ENCODE peak calls at places on chromosomes 1 and 21, in five cellular contexts. One of them, this sample, is unnamed.

GRCh38 chr1:208159542-208160258 is 84.5 kb downstream of the PLXNA2 start:
- DNase-seq in AG09319: peak
- DNase-seq in cardiac muscle cell: peak
- DNase-seq in prostate gland: no peak
- DNase-seq in activated naive CD8-positive, alpha-beta T cell treated with anti-CD3 and anti-CD28 coated beads for 36 hours: no peak
- DNase-seq in this sample: peak

GRCh38 chr1:26078286-26079177 is 11.1 kb upstream of the TRIM63 start:
- DNase-seq in AG09319: no peak
- DNase-seq in cardiac muscle cell: no peak
- DNase-seq in prostate gland: no peak
- DNase-seq in activated naive CD8-positive, alpha-beta T cell treated with anti-CD3 and anti-CD28 coated beads for 36 hours: no peak
- DNase-seq in this sample: no peak

GRCh38 chr1:115830963-115831362 is 10.0 kb downstream of the NHLH2 start:
- DNase-seq in AG09319: no peak
- DNase-seq in cardiac muscle cell: no peak
- DNase-seq in prostate gland: no peak
- DNase-seq in activated naive CD8-positive, alpha-beta T cell treated with anti-CD3 and anti-CD28 coated beads for 36 hours: no peak
- DNase-seq in this sample: no peak

GRCh38 chr1:89022167-89022959 is at the start of gene GBP3:
- DNase-seq in AG09319: peak
- DNase-seq in cardiac muscle cell: peak
- DNase-seq in prostate gland: no peak
- DNase-seq in activated naive CD8-positive, alpha-beta T cell treated with anti-CD3 and anti-CD28 coated beads for 36 hours: no peak
- DNase-seq in this sample: peak

GRCh38 chr1:229558460-229559335 is at the start of gene ABCB10:
- DNase-seq in AG09319: peak
- DNase-seq in cardiac muscle cell: peak
- DNase-seq in prostate gland: peak
- DNase-seq in activated naive CD8-positive, alpha-beta T cell treated with anti-CD3 and anti-CD28 coated beads for 36 hours: peak
- DNase-seq in this sample: peak

GRCh38 chr1:223780926-223781325 is 64.8 kb downstream of the TP53BP2 start:
- DNase-seq in AG09319: no peak
- DNase-seq in cardiac muscle cell: no peak
- DNase-seq in prostate gland: no peak
- DNase-seq in activated naive CD8-positive, alpha-beta T cell treated with anti-CD3 and anti-CD28 coated beads for 36 hours: no peak
- DNase-seq in this sample: no peak

GRCh38 chr1:193786996-193787546 is 600.7 kb upstream of the B3GALT2 start:
- DNase-seq in AG09319: no peak
- DNase-seq in cardiac muscle cell: no peak
- DNase-seq in prostate gland: no peak
- DNase-seq in activated naive CD8-positive, alpha-beta T cell treated with anti-CD3 and anti-CD28 coated beads for 36 hours: no peak
- DNase-seq in this sample: no peak

GRCh38 chr1:245375789-245376188 is 221.0 kb downstream of the KIF26B start:
- DNase-seq in AG09319: peak
- DNase-seq in cardiac muscle cell: no peak
- DNase-seq in prostate gland: no peak
- DNase-seq in activated naive CD8-positive, alpha-beta T cell treated with anti-CD3 and anti-CD28 coated beads for 36 hours: no peak
- DNase-seq in this sample: no peak

GRCh38 chr1:206578115-206578935 is 33.9 kb downstream of the EIF2D start:
- DNase-seq in AG09319: no peak
- DNase-seq in cardiac muscle cell: no peak
- DNase-seq in prostate gland: no peak
- DNase-seq in activated naive CD8-positive, alpha-beta T cell treated with anti-CD3 and anti-CD28 coated beads for 36 hours: no peak
- DNase-seq in this sample: no peak

GRCh38 chr1:231603598-231604275 is 22.9 kb upstream of the DISC1 start:
- DNase-seq in AG09319: no peak
- DNase-seq in cardiac muscle cell: peak
- DNase-seq in prostate gland: peak
- DNase-seq in activated naive CD8-positive, alpha-beta T cell treated with anti-CD3 and anti-CD28 coated beads for 36 hours: no peak
- DNase-seq in this sample: no peak

GRCh38 chr1:234276389-234276788 is 96.9 kb upstream of the COA6 start:
- DNase-seq in AG09319: no peak
- DNase-seq in cardiac muscle cell: no peak
- DNase-seq in prostate gland: peak
- DNase-seq in activated naive CD8-positive, alpha-beta T cell treated with anti-CD3 and anti-CD28 coated beads for 36 hours: no peak
- DNase-seq in this sample: no peak

GRCh38 chr1:165047985-165048384 is 308.5 kb downstream of the LMX1A start:
- DNase-seq in AG09319: no peak
- DNase-seq in cardiac muscle cell: no peak
- DNase-seq in prostate gland: no peak
- DNase-seq in activated naive CD8-positive, alpha-beta T cell treated with anti-CD3 and anti-CD28 coated beads for 36 hours: no peak
- DNase-seq in this sample: no peak

GRCh38 chr1:59008599-59009347 is 224.9 kb upstream of the JUN start:
- DNase-seq in AG09319: no peak
- DNase-seq in cardiac muscle cell: no peak
- DNase-seq in prostate gland: no peak
- DNase-seq in activated naive CD8-positive, alpha-beta T cell treated with anti-CD3 and anti-CD28 coated beads for 36 hours: no peak
- DNase-seq in this sample: no peak

GRCh38 chr1:15060104-15060503 is 93.4 kb upstream of the TMEM51 start:
- DNase-seq in AG09319: no peak
- DNase-seq in cardiac muscle cell: no peak
- DNase-seq in prostate gland: no peak
- DNase-seq in activated naive CD8-positive, alpha-beta T cell treated with anti-CD3 and anti-CD28 coated beads for 36 hours: no peak
- DNase-seq in this sample: no peak

GRCh38 chr1:30063621-30064280 is 659.6 kb downstream of the MATN1 start:
- DNase-seq in AG09319: no peak
- DNase-seq in cardiac muscle cell: no peak
- DNase-seq in prostate gland: no peak
- DNase-seq in activated naive CD8-positive, alpha-beta T cell treated with anti-CD3 and anti-CD28 coated beads for 36 hours: no peak
- DNase-seq in this sample: no peak

GRCh38 chr21:44971672-44971995 is 31.8 kb downstream of the SLX9 start:
- DNase-seq in AG09319: no peak
- DNase-seq in cardiac muscle cell: no peak
- DNase-seq in prostate gland: no peak
- DNase-seq in activated naive CD8-positive, alpha-beta T cell treated with anti-CD3 and anti-CD28 coated beads for 36 hours: no peak
- DNase-seq in this sample: no peak

GRCh38 chr1:217562229-217562878 is 68.5 kb downstream of the GPATCH2 start:
- DNase-seq in AG09319: peak
- DNase-seq in cardiac muscle cell: peak
- DNase-seq in prostate gland: no peak
- DNase-seq in activated naive CD8-positive, alpha-beta T cell treated with anti-CD3 and anti-CD28 coated beads for 36 hours: no peak
- DNase-seq in this sample: peak

GRCh38 chr1:2548068-2548589 is 8.0 kb upstream of the TNFRSF14 start:
- DNase-seq in AG09319: no peak
- DNase-seq in cardiac muscle cell: peak
- DNase-seq in prostate gland: peak
- DNase-seq in activated naive CD8-positive, alpha-beta T cell treated with anti-CD3 and anti-CD28 coated beads for 36 hours: peak
- DNase-seq in this sample: no peak

GRCh38 chr1:175824079-175824478 is 80.7 kb upstream of the TNR start:
- DNase-seq in AG09319: no peak
- DNase-seq in cardiac muscle cell: no peak
- DNase-seq in prostate gland: no peak
- DNase-seq in activated naive CD8-positive, alpha-beta T cell treated with anti-CD3 and anti-CD28 coated beads for 36 hours: peak
- DNase-seq in this sample: no peak

GRCh38 chr21:34524671-34525601 is 12.9 kb upstream of the KCNE1 start:
- DNase-seq in AG09319: no peak
- DNase-seq in cardiac muscle cell: peak
- DNase-seq in prostate gland: no peak
- DNase-seq in activated naive CD8-positive, alpha-beta T cell treated with anti-CD3 and anti-CD28 coated beads for 36 hours: no peak
- DNase-seq in this sample: peak

GRCh38 chr1:241998412-241998921 is 431 bp downstream of the MAP1LC3C start:
- DNase-seq in AG09319: no peak
- DNase-seq in cardiac muscle cell: peak
- DNase-seq in prostate gland: no peak
- DNase-seq in activated naive CD8-positive, alpha-beta T cell treated with anti-CD3 and anti-CD28 coated beads for 36 hours: peak
- DNase-seq in this sample: no peak

GRCh38 chr1:47175227-47175934 is 14.5 kb downstream of the PDZK1IP1 start:
- DNase-seq in AG09319: no peak
- DNase-seq in cardiac muscle cell: peak
- DNase-seq in prostate gland: peak
- DNase-seq in activated naive CD8-positive, alpha-beta T cell treated with anti-CD3 and anti-CD28 coated beads for 36 hours: peak
- DNase-seq in this sample: peak

GRCh38 chr21:34576043-34576466 is 38.9 kb downstream of the RCAN1 start:
- DNase-seq in AG09319: no peak
- DNase-seq in cardiac muscle cell: peak
- DNase-seq in prostate gland: peak
- DNase-seq in activated naive CD8-positive, alpha-beta T cell treated with anti-CD3 and anti-CD28 coated beads for 36 hours: no peak
- DNase-seq in this sample: peak

GRCh38 chr1:221742555-221743415 is 896 bp upstream of the DUSP10 start:
- DNase-seq in AG09319: peak
- DNase-seq in cardiac muscle cell: peak
- DNase-seq in prostate gland: peak
- DNase-seq in activated naive CD8-positive, alpha-beta T cell treated with anti-CD3 and anti-CD28 coated beads for 36 hours: peak
- DNase-seq in this sample: no peak

GRCh38 chr1:160539896-160540858 is 17.1 kb upstream of the SLAMF6 start:
- DNase-seq in AG09319: no peak
- DNase-seq in cardiac muscle cell: peak
- DNase-seq in prostate gland: no peak
- DNase-seq in activated naive CD8-positive, alpha-beta T cell treated with anti-CD3 and anti-CD28 coated beads for 36 hours: no peak
- DNase-seq in this sample: no peak

GRCh38 chr1:229029644-229030235 is 241.2 kb upstream of the RAB4A start:
- DNase-seq in AG09319: no peak
- DNase-seq in cardiac muscle cell: no peak
- DNase-seq in prostate gland: no peak
- DNase-seq in activated naive CD8-positive, alpha-beta T cell treated with anti-CD3 and anti-CD28 coated beads for 36 hours: no peak
- DNase-seq in this sample: no peak

This sample was measured in GM04503.